ENCODE peak calls at places on chromosome 12, in eight cellular contexts. V is HTR-8/SVneo, R is HFF-Myc, Z is chondrocyte, J is D341Med, B is right lobe of liver, P is KG1, C is substantia nigra. S is an unnamed sample.

GRCh38 chr12:87779858-87780498 is 249.2 kb downstream of the C12orf50 start:
- DNase-seq in C (no peak), B (no peak), J (no peak), R (no peak), V (no peak), Z (no peak), P (no peak), S (no peak)

GRCh38 chr12:49055978-49056754 is 4.4 kb downstream of the KMT2D start:
- DNase-seq in C (no peak), V (peak), P (peak), J (peak), Z (no peak), B (no peak), R (peak), S (peak)

GRCh38 chr12:130351331-130351730 is 13.6 kb downstream of the PIWIL1 start:
- DNase-seq in B (no peak), P (no peak), J (no peak), C (no peak), V (no peak), Z (no peak), R (no peak), S (no peak)

GRCh38 chr12:93167841-93168492 is 209.8 kb upstream of the NUDT4 start:
- DNase-seq in C (no peak), B (no peak), V (no peak), J (peak), R (no peak), P (no peak), Z (no peak), S (no peak)

GRCh38 chr12:93530358-93530757 is 42.1 kb upstream of the SOCS2 start:
- DNase-seq in V (no peak), J (no peak), Z (no peak), C (no peak), P (no peak), B (no peak), R (no peak), S (no peak)

GRCh38 chr12:57846285-57846576 is 298 bp downstream of the CTDSP2 start:
- DNase-seq in B (no peak), C (no peak), V (no peak), J (no peak), P (no peak), R (no peak), Z (no peak), S (no peak)

GRCh38 chr12:47725893-47726292 is 603 bp upstream of the ENDOU start:
- DNase-seq in J (no peak), R (peak), V (no peak), Z (no peak), B (no peak), C (no peak), P (no peak), S (no peak)

GRCh38 chr12:131561891-131562684 is 148.8 kb upstream of the SFSWAP start:
- DNase-seq in C (no peak), P (no peak), J (no peak), B (no peak), Z (no peak), V (no peak), R (no peak), S (no peak)

GRCh38 chr12:11981174-11981733 is 89.5 kb upstream of the BCL2L14 start:
- DNase-seq in R (no peak), Z (no peak), P (no peak), B (no peak), C (no peak), V (no peak), J (no peak), S (no peak)

GRCh38 chr12:108634225-108634795 is 616 bp upstream of the SELPLG start:
- DNase-seq in C (no peak), B (no peak), Z (no peak), P (no peak), R (no peak), V (no peak), J (peak), S (no peak)

GRCh38 chr12:50249464-50250229 is 33.7 kb downstream of the LIMA1 start:
- DNase-seq in Z (no peak), R (no peak), V (no peak), C (no peak), P (no peak), B (no peak), J (no peak), S (no peak)

GRCh38 chr12:76310110-76310509 is 38.1 kb downstream of the BBS10 start:
- DNase-seq in B (no peak), R (no peak), C (no peak), J (no peak), V (peak), Z (no peak), P (no peak), S (no peak)

GRCh38 chr12:32444895-32445294 is 45.5 kb downstream of the FGD4 start:
- DNase-seq in J (no peak), Z (no peak), R (peak), P (no peak), C (no peak), V (no peak), B (no peak), S (no peak)

GRCh38 chr12:68231229-68231628 is 5.6 kb upstream of the IL26 start:
- DNase-seq in V (no peak), Z (no peak), R (no peak), P (no peak), B (no peak), C (no peak), J (no peak), S (no peak)

GRCh38 chr12:53938276-53939140 is at the start of gene HOXC13:
- DNase-seq in J (peak), R (peak), P (no peak), C (no peak), Z (no peak), V (peak), B (no peak), S (peak)

S was measured in SK-N-SH.